ENCODE peak calls at places on chromosomes 3 and 15, in seven cellular contexts. S is colonic mucosa; X is right cardiac atrium; Z is GM12865; J is CD4-positive, CD25-positive, alpha-beta regulatory T cell; H is body of pancreas; I is IMR-90. N is an unnamed sample.

GRCh38 chr15:79028411-79028964 is 62.1 kb downstream of the RASGRF1 start:
- DNase-seq in S (peak), X (peak), Z (peak), J (no peak), H (peak), I (peak), N (peak)

GRCh38 chr3:197224034-197224444 is 74.4 kb downstream of the DLG1 start:
- DNase-seq in S (no peak), X (no peak), Z (peak), J (peak), H (no peak), I (peak), N (peak)

GRCh38 chr15:100252359-100252758 is 89.4 kb downstream of the ADAMTS17 start:
- DNase-seq in S (no peak), X (no peak), Z (no peak), J (no peak), H (no peak), I (no peak), N (no peak)

GRCh38 chr3:4776980-4777581 is 202.2 kb upstream of the BHLHE40 start:
- DNase-seq in S (peak), X (no peak), Z (peak), J (no peak), H (no peak), I (no peak), N (no peak)

GRCh38 chr3:60421749-60422467 is 829.3 kb downstream of the FHIT start:
- DNase-seq in S (no peak), X (no peak), Z (no peak), J (no peak), H (peak), I (no peak), N (no peak)

GRCh38 chr3:58530354-58530865 is 6.6 kb downstream of the ACOX2 start:
- DNase-seq in S (no peak), X (no peak), Z (no peak), J (no peak), H (no peak), I (no peak), N (no peak)

GRCh38 chr15:43881944-43882343 is 55.1 kb downstream of the WDR76 start:
- DNase-seq in S (no peak), X (no peak), Z (peak), J (no peak), H (peak), I (no peak), N (no peak)

GRCh38 chr3:192090586-192090985 is 629.6 kb downstream of the PYDC2 start:
- DNase-seq in S (no peak), X (no peak), Z (peak), J (no peak), H (no peak), I (no peak), N (peak)

GRCh38 chr15:77112819-77113569 is 42.1 kb upstream of the TSPAN3 start:
- DNase-seq in S (no peak), X (no peak), Z (no peak), J (no peak), H (no peak), I (no peak), N (no peak)

GRCh38 chr15:52651868-52652267 is 27.3 kb downstream of the ATOSA start:
- DNase-seq in S (peak), X (peak), Z (peak), J (peak), H (peak), I (peak), N (no peak)

GRCh38 chr3:31610700-31611275 is 78.1 kb downstream of the STT3B start:
- DNase-seq in S (peak), X (no peak), Z (no peak), J (no peak), H (peak), I (peak), N (no peak)

GRCh38 chr15:81548350-81549116 is 174.5 kb upstream of the TMC3 start:
- DNase-seq in S (no peak), X (no peak), Z (no peak), J (no peak), H (no peak), I (peak), N (no peak)

DNA sequence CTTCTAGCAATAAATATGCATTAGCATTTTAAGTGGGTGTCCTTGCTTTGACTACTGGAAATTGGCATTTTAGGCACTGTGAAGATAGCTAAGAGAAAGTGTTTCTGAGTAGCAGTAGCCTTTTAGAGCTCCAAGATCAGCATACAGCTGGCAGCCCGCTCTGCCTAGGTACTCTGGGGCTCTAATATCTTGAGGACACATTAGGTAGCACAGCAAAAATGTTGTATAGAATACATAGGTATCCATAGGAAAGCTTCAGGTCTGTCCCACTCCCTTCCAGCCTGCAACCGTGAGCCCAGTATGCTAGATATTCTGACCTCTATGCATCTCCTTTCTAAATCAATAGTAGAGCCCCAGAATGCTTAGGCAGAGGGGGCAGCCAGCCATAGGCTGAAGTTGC is 670.5 kb downstream of the NLGN1 start:
- DNase-seq in S (no peak), X (no peak), Z (no peak), J (no peak), H (no peak), I (no peak), N (no peak)
- H3K4me3 ChIP-seq in S (no peak), X (no peak), Z (no peak), J (no peak), H (no peak), I (no peak), N (no peak)

DNA sequence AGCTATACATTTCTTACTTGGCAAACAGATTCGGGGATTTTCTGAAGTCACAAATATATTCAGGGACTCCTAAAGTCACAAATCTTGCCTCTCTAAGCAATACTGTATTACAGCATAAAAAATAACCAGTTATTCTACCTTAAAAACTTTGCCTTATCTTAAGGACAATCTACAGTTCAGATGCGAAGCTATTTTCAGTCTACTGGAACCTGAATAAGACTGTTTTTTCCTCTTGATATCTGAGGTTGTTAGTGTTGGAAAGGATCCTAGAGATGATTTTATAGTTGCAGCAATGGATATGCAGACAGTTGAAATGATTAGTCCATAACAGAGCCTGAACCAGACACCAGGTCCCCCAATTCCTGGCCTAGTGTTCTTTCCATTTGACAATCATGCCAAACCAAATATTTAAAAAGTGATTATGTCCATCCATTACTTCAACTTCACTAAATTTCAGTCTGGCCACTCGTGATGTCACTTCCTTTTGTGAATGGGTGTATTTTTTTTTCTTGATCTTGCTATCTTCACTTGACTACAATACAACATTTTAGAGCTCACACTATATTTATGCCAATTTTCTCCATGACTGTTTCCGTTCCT is 1.8 kb downstream of the HDGFL3 start:
- DNase-seq in S (no peak), X (no peak), Z (peak), J (no peak), H (no peak), I (peak), N (no peak)
- H3K4me3 ChIP-seq in S (no peak), X (peak), Z (peak), J (no peak), H (no peak), I (peak), N (peak)

DNA sequence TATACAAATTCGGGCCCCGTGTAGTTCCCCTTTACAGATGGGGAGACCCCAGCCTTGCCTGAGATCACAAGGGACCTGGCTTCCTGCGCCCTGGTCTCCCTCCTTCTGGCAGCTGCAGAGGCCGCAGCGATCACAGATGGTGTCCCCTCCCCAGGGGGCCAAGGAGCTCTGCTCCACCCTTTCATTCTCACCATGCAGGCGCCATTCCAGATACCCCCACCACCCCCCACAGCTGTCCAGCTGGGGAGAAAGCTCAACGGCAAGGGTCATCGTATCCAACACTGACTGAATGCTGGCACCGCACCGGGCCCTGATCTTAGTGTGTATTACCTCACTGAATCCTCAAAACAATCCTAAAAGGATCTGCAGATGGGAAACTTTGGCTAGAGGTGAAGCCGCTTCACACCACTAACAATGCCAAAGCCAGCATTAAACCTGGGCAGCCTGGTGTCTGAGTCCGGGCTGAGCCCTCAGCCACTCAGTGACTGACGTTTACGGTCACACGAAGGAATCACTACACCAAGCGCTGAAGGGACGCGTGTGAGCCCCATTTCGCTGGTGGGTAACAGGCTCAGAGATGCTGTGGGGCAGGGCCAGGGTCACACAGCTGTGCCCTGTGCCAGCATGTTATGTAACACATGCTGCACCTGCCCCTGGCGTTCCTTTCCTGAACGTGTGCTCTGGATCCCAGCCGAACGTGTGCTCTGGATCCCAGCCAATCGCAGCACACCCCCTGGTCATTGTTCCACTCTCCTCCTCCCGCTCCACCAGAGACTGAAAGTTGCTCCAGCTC is 51.9 kb downstream of the IQSEC1 start:
- DNase-seq in S (no peak), X (no peak), Z (peak), J (no peak), H (peak), I (no peak), N (no peak)
- H3K4me3 ChIP-seq in S (peak), X (no peak), Z (peak), J (no peak), H (no peak), I (no peak), N (no peak)

GRCh38 chr15:70358871-70359647 is 261.3 kb upstream of the TLE3 start:
- DNase-seq in S (no peak), X (no peak), Z (no peak), J (no peak), H (no peak), I (no peak), N (no peak)
- H3K4me3 ChIP-seq in S (no peak), X (no peak), Z (no peak), J (no peak), H (no peak), I (no peak), N (no peak)

DNA sequence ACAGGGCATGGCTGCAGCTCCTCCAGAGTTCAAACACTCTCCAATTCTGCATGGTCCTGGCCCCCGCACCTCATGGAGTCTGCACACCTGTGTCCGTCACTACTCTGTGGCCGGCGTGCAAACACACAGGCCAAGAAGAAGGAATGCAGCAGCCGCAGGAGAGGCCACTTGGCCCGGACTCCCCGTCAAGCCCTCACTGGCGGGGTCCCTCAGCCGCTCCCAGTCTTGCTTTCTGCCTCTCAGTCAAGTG is 16.3 kb downstream of the TNK2 start:
- DNase-seq in S (no peak), X (no peak), Z (no peak), J (no peak), H (no peak), I (no peak), N (no peak)
- H3K4me3 ChIP-seq in S (no peak), X (peak), Z (no peak), J (no peak), H (no peak), I (no peak), N (no peak)

DNA sequence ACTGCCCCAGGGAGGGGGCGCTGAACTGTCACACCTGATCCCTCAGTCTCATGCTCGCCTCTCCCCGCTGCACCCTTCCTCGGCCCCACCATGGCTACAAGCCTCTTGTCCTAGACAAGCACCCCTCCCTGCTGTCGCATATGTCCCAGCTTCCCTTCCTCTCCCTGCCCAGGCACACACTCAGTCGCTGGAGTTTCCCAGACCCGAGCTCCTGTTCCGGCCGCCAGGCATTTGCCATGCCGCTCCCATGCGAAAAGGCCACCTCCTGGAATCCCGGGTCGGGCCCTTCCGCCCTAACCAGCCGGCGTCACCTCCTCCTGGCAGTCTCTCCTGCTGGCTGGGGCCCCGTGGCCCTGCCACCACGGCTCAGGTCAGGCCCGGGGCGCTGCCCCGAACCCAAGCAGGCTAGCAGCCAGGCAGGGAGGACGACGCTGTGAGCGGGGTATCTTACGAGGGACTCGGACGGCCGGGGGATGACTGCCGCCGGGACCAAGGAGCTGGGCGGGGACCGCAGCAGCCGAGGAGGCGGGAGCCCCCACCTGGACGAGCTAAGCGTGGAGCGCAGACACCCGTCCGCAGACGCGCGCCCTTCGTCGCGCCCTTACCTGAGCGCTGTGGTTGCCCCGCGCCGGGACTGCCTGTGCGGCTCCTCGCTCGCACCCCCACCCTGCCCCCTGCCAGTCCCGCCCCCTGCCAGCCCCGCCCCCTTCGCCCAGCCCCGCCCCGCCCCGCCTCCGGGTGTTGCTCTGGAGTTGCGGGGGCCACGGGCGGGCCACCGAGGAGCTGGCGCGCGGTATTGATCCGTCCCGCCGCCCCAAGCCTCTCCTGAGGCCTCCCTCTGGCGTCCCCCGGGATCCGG is at the start of gene ALS2CL:
- DNase-seq in S (peak), X (peak), Z (peak), J (peak), H (peak), I (no peak), N (peak)
- H3K4me3 ChIP-seq in S (peak), X (peak), Z (peak), J (peak), H (peak), I (peak), N (peak)

GRCh38 chr15:90954712-90955671 is at the start of gene RCCD1:
- DNase-seq in S (peak), X (peak), Z (peak), J (peak), H (peak), I (peak), N (peak)

GRCh38 chr15:90952901-90953677 is 1.6 kb upstream of the RCCD1 start:
- DNase-seq in S (no peak), X (no peak), Z (no peak), J (no peak), H (no peak), I (no peak), N (no peak)

GRCh38 chr15:90955911-90956310 is 1.2 kb downstream of the RCCD1 start:
- DNase-seq in S (peak), X (no peak), Z (peak), J (no peak), H (peak), I (no peak), N (no peak)

GRCh38 chr15:90956551-90957104 is 1.9 kb downstream of the RCCD1 start:
- DNase-seq in S (peak), X (peak), Z (peak), J (peak), H (peak), I (peak), N (no peak)

GRCh38 chr15:90953947-90954711 is 555 bp upstream of the RCCD1 start:
- DNase-seq in S (no peak), X (no peak), Z (no peak), J (no peak), H (no peak), I (no peak), N (no peak)
- H3K4me3 ChIP-seq in S (peak), X (no peak), Z (peak), J (peak), H (no peak), I (no peak), N (peak)

GRCh38 chr15:101455291-101455916 is 34.1 kb downstream of the PCSK6 start:
- DNase-seq in S (no peak), X (no peak), Z (no peak), J (no peak), H (no peak), I (no peak), N (no peak)
- H3K4me3 ChIP-seq in S (no peak), X (no peak), Z (no peak), J (no peak), H (no peak), I (no peak), N (no peak)

GRCh38 chr3:73071952-73072351 is 10.5 kb downstream of the EBLN2 start:
- DNase-seq in S (no peak), X (no peak), Z (no peak), J (no peak), H (no peak), I (no peak), N (no peak)
- H3K4me3 ChIP-seq in S (no peak), X (no peak), Z (no peak), J (no peak), H (no peak), I (no peak), N (no peak)